ENCODE peak calls at places on chromosome 18, in four cellular contexts. D is neuronal stem cell, U is aorta, Y is heart right ventricle. G is an unnamed sample. For H3K4me1, the result is how much of the 10 kb centered on the place peaks cover.

GRCh38 chr18:62755454-62755853 is 40.1 kb downstream of the PHLPP1 start:
- DNase-seq in D (no peak), Y (no peak), U (no peak), G (no peak)

GRCh38 chr18:75070625-75071483 is 138.1 kb downstream of the PTGR3 start:
- DNase-seq in D (no peak), U (peak), Y (no peak), G (no peak)

GRCh38 chr18:37398248-37398920 is 167.2 kb downstream of the CELF4 start:
- DNase-seq in Y (no peak), D (no peak), U (no peak), G (no peak)

GRCh38 chr18:25862881-25863600 is 227.4 kb downstream of the SS18 start:
- DNase-seq in Y (no peak), U (no peak), D (no peak), G (no peak)

GRCh38 chr18:13645093-13645492 is 81.3 kb downstream of the FAM210A start:
- DNase-seq in U (no peak), Y (no peak), D (no peak), G (no peak)

GRCh38 chr18:5943514-5943913 is 48.2 kb upstream of the TMEM200C start:
- DNase-seq in Y (peak), D (no peak), U (no peak), G (no peak)

GRCh38 chr18:45071959-45072358 is 391.3 kb downstream of the SETBP1 start:
- DNase-seq in D (no peak), U (no peak), Y (no peak), G (no peak)

GRCh38 chr18:24600076-24600654 is 139.7 kb downstream of the HRH4 start:
- DNase-seq in Y (peak), U (no peak), D (peak), G (no peak)

GRCh38 chr18:25140144-25140961 is 211.6 kb downstream of the ZNF521 start:
- DNase-seq in Y (no peak), U (no peak), D (no peak), G (no peak)

GRCh38 chr18:9100796-9101195 is 1.7 kb upstream of the NDUFV2 start:
- DNase-seq in D (no peak), U (no peak), Y (no peak), G (no peak)

GRCh38 chr18:42141439-42141838 is 186.4 kb downstream of the PIK3C3 start:
- DNase-seq in Y (no peak), D (no peak), U (no peak), G (no peak)

GRCh38 chr18:59502899-59503245 is 143.8 kb upstream of the LMAN1 start:
- DNase-seq in D (no peak), U (no peak), Y (no peak), G (no peak)

GRCh38 chr18:73750052-73750451 is 397.6 kb downstream of the FBXO15 start:
- DNase-seq in D (no peak), U (no peak), Y (no peak), G (no peak)

GRCh38 chr18:48230459-48231113 is 178.6 kb downstream of the ZBTB7C start:
- DNase-seq in D (peak), Y (peak), U (peak), G (peak)

GRCh38 chr18:70290482-70291294 is 1.8 kb downstream of the SOCS6 start:
- DNase-seq in Y (no peak), D (no peak), U (no peak), G (no peak)

GRCh38 chr18:24176727-24177416 is 38.0 kb downstream of the CABYR start:
- DNase-seq in D (peak), U (peak), Y (peak), G (peak)

GRCh38 chr18:5175378-5175777 is 21.7 kb downstream of the AKAIN1 start:
- DNase-seq in D (no peak), U (no peak), Y (no peak), G (no peak)

GRCh38 chr18:76932026-76932819 is 109.9 kb downstream of the ZNF236 start:
- DNase-seq in Y (peak), U (peak), D (no peak), G (no peak)

GRCh38 chr18:72041313-72042032 is 502.7 kb downstream of the CBLN2 start:
- DNase-seq in Y (no peak), D (no peak), U (no peak), G (no peak)

GRCh38 chr18:27599202-27599829 is 414.2 kb upstream of the CHST9 start:
- DNase-seq in D (peak), Y (peak), U (no peak), G (no peak)

GRCh38 chr18:24913507-24914147 is 438.3 kb downstream of the ZNF521 start:
- DNase-seq in Y (peak), D (no peak), U (no peak), G (no peak)

GRCh38 chr18:830315-830901 is 18.4 kb upstream of the YES1 start:
- DNase-seq in U (no peak), D (no peak), Y (peak), G (no peak)

GRCh38 chr18:51490860-51491259 is 293.4 kb upstream of the MEX3C start:
- DNase-seq in D (no peak), U (no peak), Y (no peak), G (no peak)
- H3K4me1 ChIP-seq in D (under half), U (under half), Y (under half), G (under half)

DNA sequence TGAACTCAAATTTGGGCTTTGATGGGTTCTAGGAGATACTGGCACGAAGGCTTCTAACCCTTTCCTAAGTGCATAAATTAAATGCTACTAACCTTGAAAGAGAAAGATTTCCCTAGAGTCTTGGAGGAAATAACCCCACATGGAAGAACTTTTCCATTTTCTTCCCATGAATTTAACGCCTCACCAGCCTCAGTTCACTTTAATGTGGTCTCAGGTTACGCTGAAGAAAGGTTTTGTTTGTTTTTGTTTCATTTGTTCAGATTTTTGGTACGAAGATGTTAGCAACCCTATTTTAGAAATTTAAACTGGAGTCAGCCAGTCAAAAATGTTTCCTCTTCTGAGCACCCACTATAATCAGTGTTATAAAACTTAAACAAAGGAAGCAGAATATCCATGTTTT is 30.7 kb downstream of the METTL4 start:
- DNase-seq in U (no peak), Y (no peak), D (no peak), G (no peak)
- H3K4me1 ChIP-seq in U (under half), Y (under half), D (under half), G (under half)

DNA sequence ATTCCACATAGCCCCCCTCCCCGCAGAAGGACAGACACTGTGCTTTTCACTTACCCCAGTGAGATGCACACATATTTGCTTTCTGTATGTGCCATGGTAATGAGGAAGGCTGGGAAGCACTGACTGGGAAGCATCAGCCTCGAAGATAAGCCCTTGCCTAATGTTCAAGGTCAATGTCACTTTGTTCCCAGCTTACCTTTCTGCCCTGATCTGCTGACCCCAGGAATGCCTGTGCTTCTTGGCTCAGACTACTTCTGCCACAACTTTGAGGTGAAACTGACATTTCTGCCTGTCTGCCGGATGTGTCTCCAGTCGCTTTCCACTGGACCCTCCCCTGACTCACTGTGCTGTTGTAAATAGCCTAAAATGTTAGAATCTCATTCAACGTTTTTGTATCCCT is 183.8 kb downstream of the PTPRM start:
- DNase-seq in Y (no peak), U (no peak), D (no peak), G (no peak)
- H3K4me1 ChIP-seq in Y (half or more), U (under half), D (under half), G (half or more)

GRCh38 chr18:21851327-21851961 is 110.9 kb downstream of the MIB1 start:
- DNase-seq in U (no peak), Y (no peak), D (no peak), G (no peak)

GRCh38 chr18:21853020-21853419 is 112.4 kb downstream of the MIB1 start:
- DNase-seq in Y (no peak), U (no peak), D (no peak), G (no peak)

GRCh38 chr18:21857871-21858270 is 117.3 kb downstream of the MIB1 start:
- DNase-seq in D (no peak), U (no peak), Y (no peak), G (no peak)

GRCh38 chr18:21855432-21855831 is 114.8 kb downstream of the MIB1 start:
- DNase-seq in Y (no peak), U (no peak), D (no peak), G (no peak)

DNA sequence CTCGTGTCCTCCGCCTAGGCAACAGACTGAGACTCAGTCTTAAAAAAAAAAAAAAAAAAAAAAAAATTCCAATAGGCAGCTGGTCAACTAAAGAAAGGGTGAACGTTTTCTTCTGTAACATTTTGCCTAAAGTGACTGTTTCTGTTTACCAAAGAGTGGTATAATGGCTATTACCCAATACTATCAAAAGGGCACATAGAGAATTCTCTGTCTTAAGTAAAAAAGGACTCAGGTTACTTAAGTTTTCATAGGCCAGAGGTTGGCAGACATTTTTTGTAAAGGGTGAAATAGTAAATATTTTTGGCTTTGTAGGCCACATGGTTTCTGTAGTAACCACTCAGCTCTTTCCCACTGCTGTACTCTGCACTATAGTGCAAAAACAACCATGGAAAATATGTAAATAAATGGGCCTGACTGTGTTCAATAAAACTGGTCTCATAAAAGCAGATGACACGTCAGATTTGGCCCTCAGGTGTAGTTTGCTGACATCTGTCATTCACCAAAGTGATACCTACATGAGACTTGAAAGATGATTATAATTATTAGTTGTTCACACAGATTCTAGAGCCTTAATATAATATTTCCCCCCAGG is 113.5 kb downstream of the MIB1 start:
- DNase-seq in U (no peak), Y (no peak), D (no peak), G (no peak)
- H3K4me1 ChIP-seq in U (under half), Y (under half), D (under half), G (under half)

GRCh38 chr18:49751427-49752094 is 61.8 kb downstream of the ACAA2 start:
- DNase-seq in Y (no peak), U (no peak), D (no peak), G (no peak)
- H3K4me1 ChIP-seq in Y (under half), U (under half), D (under half), G (under half)

GRCh38 chr18:36031903-36032302 is 35.5 kb downstream of the RPRD1A start:
- DNase-seq in D (no peak), U (no peak), Y (no peak), G (no peak)

GRCh38 chr18:36031407-36031806 is 36.0 kb downstream of the RPRD1A start:
- DNase-seq in D (no peak), Y (no peak), U (no peak), G (no peak)

GRCh38 chr18:36025025-36025424 is 42.3 kb downstream of the RPRD1A start:
- DNase-seq in U (no peak), Y (no peak), D (no peak), G (no peak)

GRCh38 chr18:36023336-36023735 is 44.0 kb downstream of the RPRD1A start:
- DNase-seq in D (no peak), U (no peak), Y (no peak), G (no peak)

GRCh38 chr18:36028859-36029258 is 38.5 kb downstream of the RPRD1A start:
- DNase-seq in U (no peak), Y (no peak), D (no peak), G (no peak)
- H3K4me1 ChIP-seq in U (under half), Y (under half), D (under half), G (under half)

DNA sequence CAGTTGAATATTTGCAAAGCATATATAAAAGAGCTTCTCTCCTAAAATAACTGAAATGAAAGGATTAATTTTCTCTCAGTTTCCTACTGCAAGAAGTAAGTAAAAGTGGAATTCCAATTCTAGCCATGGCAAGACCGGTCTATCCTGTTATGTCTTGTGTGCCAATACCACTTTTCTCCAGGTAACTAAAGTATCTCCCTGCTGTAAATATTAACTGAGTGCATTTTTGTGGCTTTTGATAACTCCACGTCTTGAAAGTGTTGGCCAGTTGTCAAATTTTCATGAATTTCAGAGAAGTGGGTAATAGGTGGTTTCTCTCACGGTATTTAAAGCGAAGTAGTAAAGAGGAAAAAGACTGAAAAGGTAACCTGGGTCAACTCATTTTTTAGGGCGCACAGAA is 225.9 kb downstream of the NEDD4L start:
- DNase-seq in U (no peak), D (no peak), Y (no peak), G (no peak)
- H3K4me1 ChIP-seq in U (under half), D (under half), Y (under half), G (under half)

GRCh38 chr18:78950386-78950785 is 29.2 kb upstream of the SALL3 start:
- DNase-seq in D (no peak), U (no peak), Y (no peak), G (no peak)
- H3K4me1 ChIP-seq in D (under half), U (under half), Y (under half), G (under half)

G was measured in lower lobe of right lung.